ENCODE peak calls at places on chromosomes 5 and 9, in nine cellular contexts. S, Z, H, D, B, O, U, M and I are unnamed samples.

GRCh38 chr9:70987986-70988385 is 133.4 kb downstream of the TRPM3 start:
- DNase-seq in S (no peak), Z (no peak), H (no peak), D (no peak), B (no peak), O (no peak), U (no peak), M (no peak), I (no peak)

GRCh38 chr9:129907196-129907595 is 71.9 kb downstream of the USP20 start:
- DNase-seq in S (no peak), Z (no peak), H (no peak), D (no peak), B (no peak), O (no peak), U (no peak), M (no peak), I (no peak)

GRCh38 chr5:160071521-160072299 is 47.5 kb downstream of the PWWP2A start:
- DNase-seq in S (peak), Z (no peak), H (no peak), D (no peak), B (no peak), O (no peak), U (no peak), M (no peak), I (no peak)

GRCh38 chr5:79488775-79489174 is 25.2 kb downstream of the HOMER1 start:
- DNase-seq in S (no peak), Z (no peak), H (no peak), D (no peak), B (no peak), O (no peak), U (no peak), M (no peak), I (no peak)

GRCh38 chr5:75551471-75551870 is 39.8 kb downstream of the POLK start:
- DNase-seq in S (no peak), Z (no peak), H (no peak), D (no peak), B (no peak), O (no peak), U (no peak), M (no peak), I (no peak)

GRCh38 chr5:106610041-106610440 is 1060.7 kb downstream of the EFNA5 start:
- DNase-seq in S (no peak), Z (no peak), H (no peak), D (no peak), B (no peak), O (no peak), U (no peak), M (no peak), I (no peak)

GRCh38 chr5:68381909-68382308 is 166.4 kb downstream of the PIK3R1 start:
- DNase-seq in S (no peak), Z (no peak), H (no peak), D (no peak), B (no peak), O (no peak), U (no peak), M (peak), I (no peak)

GRCh38 chr5:152177626-152178349 is 227.3 kb downstream of the NMUR2 start:
- DNase-seq in S (no peak), Z (no peak), H (no peak), D (no peak), B (no peak), O (no peak), U (no peak), M (no peak), I (no peak)

GRCh38 chr5:149141957-149142851 is 911 bp downstream of the ABLIM3 start:
- DNase-seq in S (no peak), Z (peak), H (no peak), D (no peak), B (no peak), O (no peak), U (no peak), M (no peak), I (no peak)

GRCh38 chr5:138869038-138869437 is 6.1 kb downstream of the LRRTM2 start:
- DNase-seq in S (no peak), Z (no peak), H (no peak), D (no peak), B (no peak), O (no peak), U (no peak), M (no peak), I (no peak)

GRCh38 chr9:83630938-83631457 is 8.1 kb downstream of the IDNK start:
- DNase-seq in S (no peak), Z (no peak), H (no peak), D (peak), B (no peak), O (no peak), U (no peak), M (no peak), I (no peak)

GRCh38 chr5:172754957-172755356 is 16.0 kb downstream of the DUSP1 start:
- DNase-seq in S (no peak), Z (no peak), H (no peak), D (no peak), B (no peak), O (no peak), U (no peak), M (no peak), I (no peak)